ENCODE peak calls at places on chromosomes 12 and 14, in eight cellular contexts. N is CD4-positive, alpha-beta T cell; K is foreskin fibroblast; J is activated CD8-positive, alpha-beta T cell treated with anti-CD3 and anti-CD28 coated beads for 36 hours; G is cardiac muscle cell; C is AG09319; O is RWPE1; E is nephron progenitor cell. U is an unnamed sample.

GRCh38 chr12:94832780-94833760 is 170.4 kb downstream of the NDUFA12 start:
- DNase-seq in N (no peak), K (peak), J (no peak), G (peak), C (no peak), O (no peak), E (peak), U (peak)

GRCh38 chr12:55699471-55700055 is 8.1 kb downstream of the ITGA7 start:
- DNase-seq in N (no peak), K (no peak), J (no peak), G (no peak), C (no peak), O (no peak), E (no peak), U (no peak)

GRCh38 chr12:91442535-91442934 is 259.9 kb upstream of the DCN start:
- DNase-seq in N (no peak), K (no peak), J (no peak), G (no peak), C (no peak), O (no peak), E (no peak), U (no peak)

GRCh38 chr14:103688906-103689902 is 26.0 kb downstream of the XRCC3 start:
- DNase-seq in N (no peak), K (peak), J (no peak), G (no peak), C (no peak), O (no peak), E (no peak), U (no peak)

GRCh38 chr12:102740157-102741032 is 176.6 kb downstream of the PAH start:
- DNase-seq in N (no peak), K (peak), J (no peak), G (peak), C (peak), O (no peak), E (no peak), U (no peak)

GRCh38 chr14:86766469-86766868 is 1226.5 kb downstream of the GALC start:
- DNase-seq in N (no peak), K (peak), J (no peak), G (no peak), C (no peak), O (no peak), E (no peak), U (no peak)

GRCh38 chr12:16984484-16984883 is 378.5 kb upstream of the LMO3 start:
- DNase-seq in N (no peak), K (no peak), J (no peak), G (no peak), C (no peak), O (no peak), E (no peak), U (no peak)

GRCh38 chr14:77988966-77989365 is 181.2 kb upstream of the NRXN3 start:
- DNase-seq in N (no peak), K (peak), J (no peak), G (no peak), C (no peak), O (no peak), E (no peak), U (no peak)

GRCh38 chr12:103947871-103948555 is 17.7 kb upstream of the TDG start:
- DNase-seq in N (no peak), K (peak), J (peak), G (no peak), C (no peak), O (no peak), E (no peak), U (no peak)

GRCh38 chr12:113732916-113733315 is 233.2 kb downstream of the RBM19 start:
- DNase-seq in N (no peak), K (no peak), J (no peak), G (no peak), C (no peak), O (no peak), E (no peak), U (no peak)

GRCh38 chr12:124125472-124125871 is 152.5 kb downstream of the ZNF664 start:
- DNase-seq in N (no peak), K (no peak), J (no peak), G (no peak), C (no peak), O (peak), E (peak), U (no peak)

GRCh38 chr14:93952829-93953228 is 23.5 kb downstream of the ASB2 start:
- DNase-seq in N (no peak), K (no peak), J (no peak), G (no peak), C (no peak), O (no peak), E (no peak), U (no peak)

GRCh38 chr12:109779382-109779781 is 53.8 kb downstream of the TRPV4 start:
- DNase-seq in N (no peak), K (no peak), J (no peak), G (no peak), C (no peak), O (no peak), E (no peak), U (no peak)
- TF ChIP-seq CTCF in N (no peak), K (no peak), J (no peak), G (no peak), C (no peak), O (no peak), E (no peak), U (no peak)

GRCh38 chr12:99386907-99387306 is 260.6 kb upstream of the GARIN6 start:
- DNase-seq in N (no peak), K (peak), J (no peak), G (peak), C (no peak), O (no peak), E (no peak), U (no peak)
- TF ChIP-seq CTCF in N (no peak), K (peak), J (peak), G (peak), C (peak), O (peak), E (peak), U (peak)

GRCh38 chr12:80195737-80196136 is 96.4 kb downstream of the OTOGL start:
- DNase-seq in N (no peak), K (no peak), J (no peak), G (no peak), C (no peak), O (no peak), E (no peak), U (no peak)

GRCh38 chr12:80193900-80194299 is 94.6 kb downstream of the OTOGL start:
- DNase-seq in N (no peak), K (no peak), J (no peak), G (no peak), C (no peak), O (no peak), E (no peak), U (no peak)

GRCh38 chr12:80192087-80192486 is 92.8 kb downstream of the OTOGL start:
- DNase-seq in N (no peak), K (no peak), J (no peak), G (no peak), C (no peak), O (no peak), E (peak), U (no peak)

GRCh38 chr12:80196419-80196818 is 97.1 kb downstream of the OTOGL start:
- DNase-seq in N (no peak), K (no peak), J (no peak), G (no peak), C (no peak), O (no peak), E (no peak), U (no peak)

GRCh38 chr12:80195143-80195726 is 95.9 kb downstream of the OTOGL start:
- DNase-seq in N (no peak), K (peak), J (peak), G (peak), C (peak), O (peak), E (peak), U (no peak)
- TF ChIP-seq CTCF in N (no peak), K (peak), J (no peak), G (peak), C (peak), O (peak), E (peak), U (peak)

DNA sequence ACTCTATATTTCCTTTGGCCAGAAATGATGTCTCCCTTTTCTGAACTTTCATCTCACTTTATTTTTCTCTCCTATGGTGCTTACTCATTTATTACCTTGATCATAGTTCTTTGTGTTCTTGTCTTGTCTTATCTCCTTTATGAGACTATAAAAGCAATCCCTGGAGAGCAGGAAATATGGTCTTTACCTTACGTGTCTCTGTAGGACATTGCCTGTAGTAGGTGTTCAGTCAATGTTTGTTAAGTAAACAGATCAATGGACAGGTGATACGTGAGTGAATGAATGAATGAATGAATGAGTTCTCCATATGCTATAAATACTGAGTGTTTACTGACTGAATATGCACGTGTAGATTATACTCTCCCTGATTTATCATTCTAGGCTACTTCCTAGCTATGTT is 193.7 kb upstream of the HMGA2 start:
- DNase-seq in N (no peak), K (no peak), J (no peak), G (no peak), C (no peak), O (no peak), E (no peak), U (no peak)
- TF ChIP-seq CTCF in N (no peak), K (no peak), J (no peak), G (no peak), C (no peak), O (no peak), E (no peak), U (no peak)

DNA sequence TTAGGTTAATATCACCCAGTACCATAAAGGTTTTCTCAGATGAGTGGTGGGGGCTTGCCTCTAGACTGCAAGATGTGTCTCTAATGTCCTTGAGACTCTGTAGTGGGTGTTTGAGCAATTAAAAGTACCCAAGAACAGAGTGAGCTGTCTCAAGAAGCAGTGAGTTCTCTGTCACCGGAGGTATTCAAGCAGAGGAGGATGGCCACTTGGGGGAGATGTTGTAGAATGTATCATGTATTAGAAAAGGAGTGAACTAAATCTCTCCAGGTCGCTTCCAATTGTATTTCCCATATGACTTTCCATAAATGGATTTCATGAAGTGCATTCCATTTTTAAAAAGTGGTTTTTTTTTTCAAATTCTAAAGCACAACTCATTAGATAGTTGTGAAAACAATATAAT is 35.0 kb downstream of the SLC17A8 start:
- DNase-seq in N (no peak), K (no peak), J (no peak), G (no peak), C (no peak), O (no peak), E (no peak), U (no peak)
- TF ChIP-seq CTCF in N (no peak), K (no peak), J (no peak), G (peak), C (no peak), O (no peak), E (no peak), U (no peak)

DNA sequence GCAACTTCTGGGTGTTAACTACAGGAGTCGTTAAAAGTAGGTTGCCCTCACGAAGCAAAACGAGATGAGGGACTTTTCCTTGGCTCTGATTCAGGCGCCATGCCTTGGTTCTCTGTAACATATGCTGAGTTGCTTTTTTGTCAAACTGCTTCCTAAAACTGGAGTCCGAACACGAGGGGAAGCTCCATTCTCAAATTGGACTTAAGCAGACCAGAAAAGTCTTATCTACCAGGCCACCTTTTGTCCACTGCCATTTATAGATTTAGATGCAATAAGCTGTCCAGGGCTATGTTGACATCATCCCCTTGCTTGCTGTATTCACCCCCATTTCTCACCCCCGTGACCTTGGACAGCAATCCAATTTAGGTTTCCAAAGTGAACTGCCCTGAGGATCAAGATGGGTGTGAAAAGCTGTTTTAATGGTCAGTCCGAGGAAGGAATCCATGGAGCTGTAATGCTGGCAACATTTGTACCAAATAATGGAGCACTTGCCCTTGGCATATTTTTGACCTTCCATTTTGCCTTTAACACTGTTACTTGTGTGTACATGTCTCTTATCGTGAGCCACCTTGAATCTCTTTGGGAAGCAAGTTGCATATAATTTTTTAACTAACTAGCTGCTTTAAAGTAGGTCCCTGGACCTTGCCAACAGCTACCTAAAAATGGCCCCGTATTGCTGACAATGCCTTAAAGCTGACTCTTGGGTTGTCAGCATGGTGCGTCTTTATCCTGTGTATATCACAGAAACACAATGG is 298.1 kb downstream of the EGLN3 start:
- DNase-seq in N (no peak), K (no peak), J (no peak), G (no peak), C (no peak), O (no peak), E (no peak), U (no peak)
- TF ChIP-seq CTCF in N (no peak), K (no peak), J (no peak), G (no peak), C (no peak), O (no peak), E (no peak), U (no peak)

GRCh38 chr12:132329036-132329738 is at the start of gene GALNT9:
- DNase-seq in N (no peak), K (peak), J (peak), G (peak), C (no peak), O (no peak), E (peak), U (peak)
- TF ChIP-seq CTCF in N (no peak), K (no peak), J (no peak), G (no peak), C (no peak), O (no peak), E (no peak), U (no peak)

DNA sequence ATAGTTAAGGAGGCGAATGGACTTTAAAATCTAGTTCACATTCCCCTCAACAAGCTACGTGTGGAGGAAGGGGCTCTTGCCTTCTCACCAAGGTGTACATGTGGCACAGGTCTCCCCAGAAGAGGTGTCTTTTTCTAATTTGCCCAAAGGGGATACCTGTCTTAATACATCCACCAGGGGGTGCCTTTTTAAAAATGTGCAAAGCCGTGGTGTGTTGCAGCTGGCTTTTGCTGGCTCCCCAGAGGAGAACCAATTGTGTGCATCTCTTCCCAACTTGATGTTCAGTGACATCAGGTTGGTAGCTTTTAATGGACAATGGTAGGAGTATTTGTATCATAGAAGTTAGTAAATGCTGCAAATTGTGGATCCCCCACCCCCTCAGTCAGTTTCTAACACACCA is 33.8 kb downstream of the CREBL2 start:
- DNase-seq in N (no peak), K (peak), J (peak), G (peak), C (no peak), O (peak), E (no peak), U (no peak)
- TF ChIP-seq CTCF in N (peak), K (peak), J (peak), G (peak), C (peak), O (no peak), E (no peak), U (peak)

DNA sequence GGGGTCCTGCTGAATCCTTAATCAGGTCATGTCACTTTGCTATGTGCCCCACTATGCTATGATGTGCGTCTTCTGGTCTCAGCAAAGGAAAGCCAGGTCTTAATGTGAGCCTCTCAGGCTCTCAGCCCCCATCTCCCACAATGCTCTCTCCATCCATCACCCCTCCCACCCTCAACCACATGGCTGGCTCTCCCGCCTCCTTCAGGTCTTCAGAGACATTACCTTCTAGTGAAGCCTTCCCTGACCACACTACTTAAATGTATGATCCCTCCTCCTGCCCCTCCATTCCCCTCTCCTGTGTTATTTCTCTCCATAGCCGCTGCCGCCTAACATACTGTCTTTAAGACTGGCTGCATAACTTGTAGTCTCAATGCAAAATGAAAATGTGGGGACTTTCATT is 50.5 kb downstream of the KRT80 start:
- DNase-seq in N (no peak), K (no peak), J (no peak), G (no peak), C (no peak), O (no peak), E (no peak), U (no peak)
- TF ChIP-seq CTCF in N (no peak), K (no peak), J (no peak), G (no peak), C (no peak), O (no peak), E (peak), U (peak)

GRCh38 chr12:52044284-52044983 is 6.8 kb upstream of the NR4A1 start:
- DNase-seq in N (no peak), K (peak), J (no peak), G (no peak), C (peak), O (no peak), E (no peak), U (no peak)

GRCh38 chr12:52043386-52044212 is 7.6 kb upstream of the NR4A1 start:
- DNase-seq in N (no peak), K (peak), J (no peak), G (no peak), C (no peak), O (no peak), E (no peak), U (no peak)

GRCh38 chr12:52042706-52043385 is 8.4 kb upstream of the NR4A1 start:
- DNase-seq in N (no peak), K (no peak), J (no peak), G (no peak), C (no peak), O (no peak), E (no peak), U (no peak)

GRCh38 chr12:52041032-52041431 is 10.2 kb upstream of the NR4A1 start:
- DNase-seq in N (no peak), K (no peak), J (no peak), G (no peak), C (no peak), O (no peak), E (no peak), U (no peak)

GRCh38 chr12:52041695-52042123 is 9.5 kb upstream of the NR4A1 start:
- DNase-seq in N (no peak), K (peak), J (peak), G (peak), C (no peak), O (no peak), E (no peak), U (no peak)
- TF ChIP-seq CTCF in N (no peak), K (no peak), J (peak), G (no peak), C (no peak), O (no peak), E (no peak), U (no peak)